ENCODE peak calls at places on chromosome 11, in six cellular contexts. One of them, this sample, is unnamed.

GRCh38 chr11:96706761-96707160 is 316.9 kb downstream of the JRKL start:
- DNase-seq in HuH-7: no peak
- DNase-seq in RPMI7951: no peak
- DNase-seq in stimulated activated CD8-positive, alpha-beta memory T cell treated with anti-CD3 and anti-CD28 coated beads, Interleukin-15, amount 100 ng/mL, for 4 hours: no peak
- DNase-seq in H4: no peak
- DNase-seq in mesothelial cell of epicardium: no peak
- DNase-seq in this sample: no peak

GRCh38 chr11:76911415-76911808 is 50.7 kb downstream of the ACER3 start:
- DNase-seq in HuH-7: no peak
- DNase-seq in RPMI7951: no peak
- DNase-seq in stimulated activated CD8-positive, alpha-beta memory T cell treated with anti-CD3 and anti-CD28 coated beads, Interleukin-15, amount 100 ng/mL, for 4 hours: no peak
- DNase-seq in H4: no peak
- DNase-seq in mesothelial cell of epicardium: no peak
- DNase-seq in this sample: no peak

GRCh38 chr11:95908826-95909225 is 15.1 kb downstream of the MTMR2 start:
- DNase-seq in HuH-7: no peak
- DNase-seq in RPMI7951: no peak
- DNase-seq in stimulated activated CD8-positive, alpha-beta memory T cell treated with anti-CD3 and anti-CD28 coated beads, Interleukin-15, amount 100 ng/mL, for 4 hours: no peak
- DNase-seq in H4: no peak
- DNase-seq in mesothelial cell of epicardium: no peak
- DNase-seq in this sample: no peak

GRCh38 chr11:1230456-1231395 is 7.9 kb downstream of the MUC5B start:
- DNase-seq in HuH-7: no peak
- DNase-seq in RPMI7951: no peak
- DNase-seq in stimulated activated CD8-positive, alpha-beta memory T cell treated with anti-CD3 and anti-CD28 coated beads, Interleukin-15, amount 100 ng/mL, for 4 hours: no peak
- DNase-seq in H4: no peak
- DNase-seq in mesothelial cell of epicardium: no peak
- DNase-seq in this sample: no peak

GRCh38 chr11:76781046-76781801 is 1.9 kb upstream of the TSKU start:
- DNase-seq in HuH-7: no peak
- DNase-seq in RPMI7951: no peak
- DNase-seq in stimulated activated CD8-positive, alpha-beta memory T cell treated with anti-CD3 and anti-CD28 coated beads, Interleukin-15, amount 100 ng/mL, for 4 hours: no peak
- DNase-seq in H4: no peak
- DNase-seq in mesothelial cell of epicardium: no peak
- DNase-seq in this sample: no peak

GRCh38 chr11:2912498-2912897 is 16.7 kb downstream of the PHLDA2 start:
- DNase-seq in HuH-7: no peak
- DNase-seq in RPMI7951: peak
- DNase-seq in stimulated activated CD8-positive, alpha-beta memory T cell treated with anti-CD3 and anti-CD28 coated beads, Interleukin-15, amount 100 ng/mL, for 4 hours: no peak
- DNase-seq in H4: peak
- DNase-seq in mesothelial cell of epicardium: no peak
- DNase-seq in this sample: no peak

GRCh38 chr11:86740628-86741488 is 59.5 kb upstream of the PRSS23 start:
- DNase-seq in HuH-7: peak
- DNase-seq in RPMI7951: peak
- DNase-seq in stimulated activated CD8-positive, alpha-beta memory T cell treated with anti-CD3 and anti-CD28 coated beads, Interleukin-15, amount 100 ng/mL, for 4 hours: no peak
- DNase-seq in H4: peak
- DNase-seq in mesothelial cell of epicardium: peak
- DNase-seq in this sample: peak

GRCh38 chr11:105838668-105839403 is 183.2 kb downstream of the MSANTD4 start:
- DNase-seq in HuH-7: no peak
- DNase-seq in RPMI7951: peak
- DNase-seq in stimulated activated CD8-positive, alpha-beta memory T cell treated with anti-CD3 and anti-CD28 coated beads, Interleukin-15, amount 100 ng/mL, for 4 hours: no peak
- DNase-seq in H4: peak
- DNase-seq in mesothelial cell of epicardium: no peak
- DNase-seq in this sample: no peak

GRCh38 chr11:67318239-67318555 is 14.9 kb downstream of the SSH3 start:
- DNase-seq in HuH-7: no peak
- DNase-seq in RPMI7951: no peak
- DNase-seq in stimulated activated CD8-positive, alpha-beta memory T cell treated with anti-CD3 and anti-CD28 coated beads, Interleukin-15, amount 100 ng/mL, for 4 hours: no peak
- DNase-seq in H4: no peak
- DNase-seq in mesothelial cell of epicardium: no peak
- DNase-seq in this sample: no peak

GRCh38 chr11:125935629-125936199 is 10.1 kb upstream of the VSIG10L2 start:
- DNase-seq in HuH-7: no peak
- DNase-seq in RPMI7951: peak
- DNase-seq in stimulated activated CD8-positive, alpha-beta memory T cell treated with anti-CD3 and anti-CD28 coated beads, Interleukin-15, amount 100 ng/mL, for 4 hours: no peak
- DNase-seq in H4: no peak
- DNase-seq in mesothelial cell of epicardium: no peak
- DNase-seq in this sample: no peak

GRCh38 chr11:19576054-19576453 is 136.6 kb upstream of the NAV2 start:
- DNase-seq in HuH-7: no peak
- DNase-seq in RPMI7951: no peak
- DNase-seq in stimulated activated CD8-positive, alpha-beta memory T cell treated with anti-CD3 and anti-CD28 coated beads, Interleukin-15, amount 100 ng/mL, for 4 hours: no peak
- DNase-seq in H4: no peak
- DNase-seq in mesothelial cell of epicardium: no peak
- DNase-seq in this sample: no peak

GRCh38 chr11:44133335-44133946 is 38.0 kb downstream of the EXT2 start:
- DNase-seq in HuH-7: peak
- DNase-seq in RPMI7951: peak
- DNase-seq in stimulated activated CD8-positive, alpha-beta memory T cell treated with anti-CD3 and anti-CD28 coated beads, Interleukin-15, amount 100 ng/mL, for 4 hours: no peak
- DNase-seq in H4: peak
- DNase-seq in mesothelial cell of epicardium: no peak
- DNase-seq in this sample: no peak

GRCh38 chr11:4026389-4026788 is 68.2 kb upstream of the RRM1 start:
- DNase-seq in HuH-7: no peak
- DNase-seq in RPMI7951: no peak
- DNase-seq in stimulated activated CD8-positive, alpha-beta memory T cell treated with anti-CD3 and anti-CD28 coated beads, Interleukin-15, amount 100 ng/mL, for 4 hours: no peak
- DNase-seq in H4: no peak
- DNase-seq in mesothelial cell of epicardium: no peak
- DNase-seq in this sample: no peak

GRCh38 chr11:2446590-2447252 is 1.9 kb downstream of the KCNQ1 start:
- DNase-seq in HuH-7: no peak
- DNase-seq in RPMI7951: no peak
- DNase-seq in stimulated activated CD8-positive, alpha-beta memory T cell treated with anti-CD3 and anti-CD28 coated beads, Interleukin-15, amount 100 ng/mL, for 4 hours: no peak
- DNase-seq in H4: no peak
- DNase-seq in mesothelial cell of epicardium: no peak
- DNase-seq in this sample: no peak

GRCh38 chr11:59669611-59670009 is 773 bp upstream of the PATL1 start:
- DNase-seq in HuH-7: no peak
- DNase-seq in RPMI7951: peak
- DNase-seq in stimulated activated CD8-positive, alpha-beta memory T cell treated with anti-CD3 and anti-CD28 coated beads, Interleukin-15, amount 100 ng/mL, for 4 hours: no peak
- DNase-seq in H4: no peak
- DNase-seq in mesothelial cell of epicardium: peak
- DNase-seq in this sample: no peak

GRCh38 chr11:117819096-117820040 is 5.2 kb downstream of the FXYD2 start:
- DNase-seq in HuH-7: peak
- DNase-seq in RPMI7951: peak
- DNase-seq in stimulated activated CD8-positive, alpha-beta memory T cell treated with anti-CD3 and anti-CD28 coated beads, Interleukin-15, amount 100 ng/mL, for 4 hours: no peak
- DNase-seq in H4: peak
- DNase-seq in mesothelial cell of epicardium: peak
- DNase-seq in this sample: peak

GRCh38 chr11:72154816-72155215 is 19.3 kb downstream of the FOLR3 start:
- DNase-seq in HuH-7: no peak
- DNase-seq in RPMI7951: no peak
- DNase-seq in stimulated activated CD8-positive, alpha-beta memory T cell treated with anti-CD3 and anti-CD28 coated beads, Interleukin-15, amount 100 ng/mL, for 4 hours: no peak
- DNase-seq in H4: no peak
- DNase-seq in mesothelial cell of epicardium: no peak
- DNase-seq in this sample: no peak

GRCh38 chr11:61489833-61490585 is 18.5 kb upstream of the LRRC10B start:
- DNase-seq in HuH-7: no peak
- DNase-seq in RPMI7951: no peak
- DNase-seq in stimulated activated CD8-positive, alpha-beta memory T cell treated with anti-CD3 and anti-CD28 coated beads, Interleukin-15, amount 100 ng/mL, for 4 hours: no peak
- DNase-seq in H4: peak
- DNase-seq in mesothelial cell of epicardium: peak
- DNase-seq in this sample: no peak

GRCh38 chr11:14203392-14203791 is 155.6 kb downstream of the RRAS2 start:
- DNase-seq in HuH-7: no peak
- DNase-seq in RPMI7951: no peak
- DNase-seq in stimulated activated CD8-positive, alpha-beta memory T cell treated with anti-CD3 and anti-CD28 coated beads, Interleukin-15, amount 100 ng/mL, for 4 hours: no peak
- DNase-seq in H4: no peak
- DNase-seq in mesothelial cell of epicardium: no peak
- DNase-seq in this sample: no peak

GRCh38 chr11:9859491-9860305 is 195.8 kb downstream of the SWAP70 start:
- DNase-seq in HuH-7: no peak
- DNase-seq in RPMI7951: peak
- DNase-seq in stimulated activated CD8-positive, alpha-beta memory T cell treated with anti-CD3 and anti-CD28 coated beads, Interleukin-15, amount 100 ng/mL, for 4 hours: no peak
- DNase-seq in H4: no peak
- DNase-seq in mesothelial cell of epicardium: no peak
- DNase-seq in this sample: no peak

GRCh38 chr11:72812604-72812967 is 1.6 kb upstream of the ATG16L2 start:
- DNase-seq in HuH-7: no peak
- DNase-seq in RPMI7951: peak
- DNase-seq in stimulated activated CD8-positive, alpha-beta memory T cell treated with anti-CD3 and anti-CD28 coated beads, Interleukin-15, amount 100 ng/mL, for 4 hours: no peak
- DNase-seq in H4: no peak
- DNase-seq in mesothelial cell of epicardium: no peak
- DNase-seq in this sample: no peak

GRCh38 chr11:57499413-57499982 is 16.0 kb downstream of the SLC43A1 start:
- DNase-seq in HuH-7: peak
- DNase-seq in RPMI7951: peak
- DNase-seq in stimulated activated CD8-positive, alpha-beta memory T cell treated with anti-CD3 and anti-CD28 coated beads, Interleukin-15, amount 100 ng/mL, for 4 hours: no peak
- DNase-seq in H4: peak
- DNase-seq in mesothelial cell of epicardium: peak
- DNase-seq in this sample: no peak

GRCh38 chr11:73210916-73211667 is 7.0 kb upstream of the P2RY2 start:
- DNase-seq in HuH-7: no peak
- DNase-seq in RPMI7951: no peak
- DNase-seq in stimulated activated CD8-positive, alpha-beta memory T cell treated with anti-CD3 and anti-CD28 coated beads, Interleukin-15, amount 100 ng/mL, for 4 hours: no peak
- DNase-seq in H4: no peak
- DNase-seq in mesothelial cell of epicardium: no peak
- DNase-seq in this sample: no peak

GRCh38 chr11:121418625-121419114 is 33.4 kb upstream of the SORL1 start:
- DNase-seq in HuH-7: no peak
- DNase-seq in RPMI7951: peak
- DNase-seq in stimulated activated CD8-positive, alpha-beta memory T cell treated with anti-CD3 and anti-CD28 coated beads, Interleukin-15, amount 100 ng/mL, for 4 hours: peak
- DNase-seq in H4: peak
- DNase-seq in mesothelial cell of epicardium: no peak
- DNase-seq in this sample: no peak

GRCh38 chr11:20372081-20372480 is 8.6 kb downstream of the HTATIP2 start:
- DNase-seq in HuH-7: no peak
- DNase-seq in RPMI7951: no peak
- DNase-seq in stimulated activated CD8-positive, alpha-beta memory T cell treated with anti-CD3 and anti-CD28 coated beads, Interleukin-15, amount 100 ng/mL, for 4 hours: no peak
- DNase-seq in H4: no peak
- DNase-seq in mesothelial cell of epicardium: no peak
- DNase-seq in this sample: no peak

GRCh38 chr11:121246021-121246768 is 46.4 kb upstream of the SC5D start:
- DNase-seq in HuH-7: no peak
- DNase-seq in RPMI7951: no peak
- DNase-seq in stimulated activated CD8-positive, alpha-beta memory T cell treated with anti-CD3 and anti-CD28 coated beads, Interleukin-15, amount 100 ng/mL, for 4 hours: no peak
- DNase-seq in H4: no peak
- DNase-seq in mesothelial cell of epicardium: no peak
- DNase-seq in this sample: no peak

GRCh38 chr11:11448626-11449025 is 95.6 kb upstream of the CSNK2A3 start:
- DNase-seq in HuH-7: no peak
- DNase-seq in RPMI7951: no peak
- DNase-seq in stimulated activated CD8-positive, alpha-beta memory T cell treated with anti-CD3 and anti-CD28 coated beads, Interleukin-15, amount 100 ng/mL, for 4 hours: no peak
- DNase-seq in H4: no peak
- DNase-seq in mesothelial cell of epicardium: no peak
- DNase-seq in this sample: no peak

GRCh38 chr11:119814766-119815165 is 85.8 kb upstream of the NECTIN1 start:
- DNase-seq in HuH-7: no peak
- DNase-seq in RPMI7951: no peak
- DNase-seq in stimulated activated CD8-positive, alpha-beta memory T cell treated with anti-CD3 and anti-CD28 coated beads, Interleukin-15, amount 100 ng/mL, for 4 hours: no peak
- DNase-seq in H4: no peak
- DNase-seq in mesothelial cell of epicardium: no peak
- DNase-seq in this sample: no peak

GRCh38 chr11:111777094-111778046 is 11.2 kb upstream of the PPP2R1B start:
- DNase-seq in HuH-7: peak
- DNase-seq in RPMI7951: peak
- DNase-seq in stimulated activated CD8-positive, alpha-beta memory T cell treated with anti-CD3 and anti-CD28 coated beads, Interleukin-15, amount 100 ng/mL, for 4 hours: no peak
- DNase-seq in H4: peak
- DNase-seq in mesothelial cell of epicardium: no peak
- DNase-seq in this sample: no peak

GRCh38 chr11:108319541-108320145 is 96.8 kb downstream of the ATM start:
- DNase-seq in HuH-7: no peak
- DNase-seq in RPMI7951: no peak
- DNase-seq in stimulated activated CD8-positive, alpha-beta memory T cell treated with anti-CD3 and anti-CD28 coated beads, Interleukin-15, amount 100 ng/mL, for 4 hours: no peak
- DNase-seq in H4: no peak
- DNase-seq in mesothelial cell of epicardium: no peak
- DNase-seq in this sample: no peak

GRCh38 chr11:103862827-103863213 is 173.6 kb upstream of the DDI1 start:
- DNase-seq in HuH-7: no peak
- DNase-seq in RPMI7951: no peak
- DNase-seq in stimulated activated CD8-positive, alpha-beta memory T cell treated with anti-CD3 and anti-CD28 coated beads, Interleukin-15, amount 100 ng/mL, for 4 hours: no peak
- DNase-seq in H4: no peak
- DNase-seq in mesothelial cell of epicardium: no peak
- DNase-seq in this sample: no peak

GRCh38 chr11:96119211-96119610 is 195.3 kb upstream of the MTMR2 start:
- DNase-seq in HuH-7: no peak
- DNase-seq in RPMI7951: no peak
- DNase-seq in stimulated activated CD8-positive, alpha-beta memory T cell treated with anti-CD3 and anti-CD28 coated beads, Interleukin-15, amount 100 ng/mL, for 4 hours: no peak
- DNase-seq in H4: no peak
- DNase-seq in mesothelial cell of epicardium: no peak
- DNase-seq in this sample: no peak

GRCh38 chr11:75011872-75012271 is 23.1 kb downstream of the NEU3 start:
- DNase-seq in HuH-7: no peak
- DNase-seq in RPMI7951: no peak
- DNase-seq in stimulated activated CD8-positive, alpha-beta memory T cell treated with anti-CD3 and anti-CD28 coated beads, Interleukin-15, amount 100 ng/mL, for 4 hours: no peak
- DNase-seq in H4: no peak
- DNase-seq in mesothelial cell of epicardium: no peak
- DNase-seq in this sample: no peak

GRCh38 chr11:68377389-68377795 is 65.0 kb downstream of the LRP5 start:
- DNase-seq in HuH-7: no peak
- DNase-seq in RPMI7951: no peak
- DNase-seq in stimulated activated CD8-positive, alpha-beta memory T cell treated with anti-CD3 and anti-CD28 coated beads, Interleukin-15, amount 100 ng/mL, for 4 hours: no peak
- DNase-seq in H4: no peak
- DNase-seq in mesothelial cell of epicardium: no peak
- DNase-seq in this sample: no peak

GRCh38 chr11:56333156-56333555 is 12.7 kb upstream of the OR8K1 start:
- DNase-seq in HuH-7: no peak
- DNase-seq in RPMI7951: no peak
- DNase-seq in stimulated activated CD8-positive, alpha-beta memory T cell treated with anti-CD3 and anti-CD28 coated beads, Interleukin-15, amount 100 ng/mL, for 4 hours: no peak
- DNase-seq in H4: no peak
- DNase-seq in mesothelial cell of epicardium: no peak
- DNase-seq in this sample: no peak

GRCh38 chr11:23124996-23125395 is 264.7 kb upstream of the CCDC179 start:
- DNase-seq in HuH-7: no peak
- DNase-seq in RPMI7951: peak
- DNase-seq in stimulated activated CD8-positive, alpha-beta memory T cell treated with anti-CD3 and anti-CD28 coated beads, Interleukin-15, amount 100 ng/mL, for 4 hours: no peak
- DNase-seq in H4: peak
- DNase-seq in mesothelial cell of epicardium: no peak
- DNase-seq in this sample: no peak

GRCh38 chr11:100550910-100551309 is 136.2 kb upstream of the ARHGAP42 start:
- DNase-seq in HuH-7: no peak
- DNase-seq in RPMI7951: no peak
- DNase-seq in stimulated activated CD8-positive, alpha-beta memory T cell treated with anti-CD3 and anti-CD28 coated beads, Interleukin-15, amount 100 ng/mL, for 4 hours: no peak
- DNase-seq in H4: no peak
- DNase-seq in mesothelial cell of epicardium: no peak
- DNase-seq in this sample: no peak

GRCh38 chr11:124801014-124801413 is 808 bp upstream of the MSANTD2 start:
- DNase-seq in HuH-7: no peak
- DNase-seq in RPMI7951: peak
- DNase-seq in stimulated activated CD8-positive, alpha-beta memory T cell treated with anti-CD3 and anti-CD28 coated beads, Interleukin-15, amount 100 ng/mL, for 4 hours: no peak
- DNase-seq in H4: peak
- DNase-seq in mesothelial cell of epicardium: no peak
- DNase-seq in this sample: no peak

GRCh38 chr11:62614275-62614674 is 1.2 kb downstream of the ROM1 start:
- DNase-seq in HuH-7: no peak
- DNase-seq in RPMI7951: no peak
- DNase-seq in stimulated activated CD8-positive, alpha-beta memory T cell treated with anti-CD3 and anti-CD28 coated beads, Interleukin-15, amount 100 ng/mL, for 4 hours: no peak
- DNase-seq in H4: no peak
- DNase-seq in mesothelial cell of epicardium: no peak
- DNase-seq in this sample: peak

GRCh38 chr11:32188785-32189184 is 97.9 kb downstream of the RCN1 start:
- DNase-seq in HuH-7: peak
- DNase-seq in RPMI7951: no peak
- DNase-seq in stimulated activated CD8-positive, alpha-beta memory T cell treated with anti-CD3 and anti-CD28 coated beads, Interleukin-15, amount 100 ng/mL, for 4 hours: no peak
- DNase-seq in H4: no peak
- DNase-seq in mesothelial cell of epicardium: no peak
- DNase-seq in this sample: no peak